ENCODE peak calls at places on chromosomes 16 and 17, in ten cellular contexts. One of them, this sample, is unnamed.

GRCh38 chr17:64155751-64156544 is 26.0 kb upstream of the ERN1 start:
- DNase-seq in amniotic stem cell: no peak
- DNase-seq in activated naive CD4-positive, alpha-beta T cell treated with anti-CD3 and anti-CD28 coated beads, Interleukin-2, amount 10 ng/mL, durations not matched to agents 7 days and 5 days: no peak
- DNase-seq in stimulated activated CD4-positive, alpha-beta T cell treated with anti-CD3 and anti-CD28 coated beads, Interleukin-2, amount 100 ng/mL, for 24 hours: no peak
- DNase-seq in activated gamma-delta T cell treated with anti-CD3 and anti-CD28 coated beads, Interleukin-2, amount 50 U/mL, for 16 hours: no peak
- DNase-seq in GOT3: no peak
- DNase-seq in brain microvascular endothelial cell: no peak
- DNase-seq in iris pigment epithelial cell: peak
- DNase-seq in glutamatergic neuron: no peak
- DNase-seq in stimulated activated CD8-positive, alpha-beta memory T cell treated with anti-CD3 and anti-CD28 coated beads, Interleukin-4, amount 100 ng/mL, for 48 hours: no peak
- DNase-seq in this sample: peak

GRCh38 chr16:25064967-25065366 is 46.6 kb upstream of the LCMT1 start:
- DNase-seq in amniotic stem cell: no peak
- DNase-seq in activated naive CD4-positive, alpha-beta T cell treated with anti-CD3 and anti-CD28 coated beads, Interleukin-2, amount 10 ng/mL, durations not matched to agents 7 days and 5 days: no peak
- DNase-seq in stimulated activated CD4-positive, alpha-beta T cell treated with anti-CD3 and anti-CD28 coated beads, Interleukin-2, amount 100 ng/mL, for 24 hours: no peak
- DNase-seq in activated gamma-delta T cell treated with anti-CD3 and anti-CD28 coated beads, Interleukin-2, amount 50 U/mL, for 16 hours: no peak
- DNase-seq in GOT3: no peak
- DNase-seq in brain microvascular endothelial cell: no peak
- DNase-seq in iris pigment epithelial cell: peak
- DNase-seq in glutamatergic neuron: peak
- DNase-seq in stimulated activated CD8-positive, alpha-beta memory T cell treated with anti-CD3 and anti-CD28 coated beads, Interleukin-4, amount 100 ng/mL, for 48 hours: no peak
- DNase-seq in this sample: no peak

GRCh38 chr16:48517493-48517892 is 92.5 kb downstream of the N4BP1 start:
- DNase-seq in amniotic stem cell: no peak
- DNase-seq in activated naive CD4-positive, alpha-beta T cell treated with anti-CD3 and anti-CD28 coated beads, Interleukin-2, amount 10 ng/mL, durations not matched to agents 7 days and 5 days: no peak
- DNase-seq in stimulated activated CD4-positive, alpha-beta T cell treated with anti-CD3 and anti-CD28 coated beads, Interleukin-2, amount 100 ng/mL, for 24 hours: no peak
- DNase-seq in activated gamma-delta T cell treated with anti-CD3 and anti-CD28 coated beads, Interleukin-2, amount 50 U/mL, for 16 hours: no peak
- DNase-seq in GOT3: no peak
- DNase-seq in brain microvascular endothelial cell: no peak
- DNase-seq in iris pigment epithelial cell: no peak
- DNase-seq in glutamatergic neuron: no peak
- DNase-seq in stimulated activated CD8-positive, alpha-beta memory T cell treated with anti-CD3 and anti-CD28 coated beads, Interleukin-4, amount 100 ng/mL, for 48 hours: no peak
- DNase-seq in this sample: no peak

GRCh38 chr17:35257080-35257701 is 14.3 kb downstream of the SLFN5 start:
- DNase-seq in amniotic stem cell: no peak
- DNase-seq in activated naive CD4-positive, alpha-beta T cell treated with anti-CD3 and anti-CD28 coated beads, Interleukin-2, amount 10 ng/mL, durations not matched to agents 7 days and 5 days: no peak
- DNase-seq in stimulated activated CD4-positive, alpha-beta T cell treated with anti-CD3 and anti-CD28 coated beads, Interleukin-2, amount 100 ng/mL, for 24 hours: no peak
- DNase-seq in activated gamma-delta T cell treated with anti-CD3 and anti-CD28 coated beads, Interleukin-2, amount 50 U/mL, for 16 hours: no peak
- DNase-seq in GOT3: no peak
- DNase-seq in brain microvascular endothelial cell: peak
- DNase-seq in iris pigment epithelial cell: peak
- DNase-seq in glutamatergic neuron: no peak
- DNase-seq in stimulated activated CD8-positive, alpha-beta memory T cell treated with anti-CD3 and anti-CD28 coated beads, Interleukin-4, amount 100 ng/mL, for 48 hours: no peak
- DNase-seq in this sample: no peak

GRCh38 chr16:84820305-84820684 is 510 bp downstream of the CRISPLD2 start:
- DNase-seq in amniotic stem cell: no peak
- DNase-seq in activated naive CD4-positive, alpha-beta T cell treated with anti-CD3 and anti-CD28 coated beads, Interleukin-2, amount 10 ng/mL, durations not matched to agents 7 days and 5 days: no peak
- DNase-seq in stimulated activated CD4-positive, alpha-beta T cell treated with anti-CD3 and anti-CD28 coated beads, Interleukin-2, amount 100 ng/mL, for 24 hours: no peak
- DNase-seq in activated gamma-delta T cell treated with anti-CD3 and anti-CD28 coated beads, Interleukin-2, amount 50 U/mL, for 16 hours: no peak
- DNase-seq in GOT3: no peak
- DNase-seq in brain microvascular endothelial cell: no peak
- DNase-seq in iris pigment epithelial cell: no peak
- DNase-seq in glutamatergic neuron: no peak
- DNase-seq in stimulated activated CD8-positive, alpha-beta memory T cell treated with anti-CD3 and anti-CD28 coated beads, Interleukin-4, amount 100 ng/mL, for 48 hours: no peak
- DNase-seq in this sample: no peak

GRCh38 chr16:66476328-66477027 is 49.4 kb downstream of the BEAN1 start:
- DNase-seq in amniotic stem cell: no peak
- DNase-seq in activated naive CD4-positive, alpha-beta T cell treated with anti-CD3 and anti-CD28 coated beads, Interleukin-2, amount 10 ng/mL, durations not matched to agents 7 days and 5 days: peak
- DNase-seq in stimulated activated CD4-positive, alpha-beta T cell treated with anti-CD3 and anti-CD28 coated beads, Interleukin-2, amount 100 ng/mL, for 24 hours: peak
- DNase-seq in activated gamma-delta T cell treated with anti-CD3 and anti-CD28 coated beads, Interleukin-2, amount 50 U/mL, for 16 hours: no peak
- DNase-seq in GOT3: no peak
- DNase-seq in brain microvascular endothelial cell: no peak
- DNase-seq in iris pigment epithelial cell: no peak
- DNase-seq in glutamatergic neuron: no peak
- DNase-seq in stimulated activated CD8-positive, alpha-beta memory T cell treated with anti-CD3 and anti-CD28 coated beads, Interleukin-4, amount 100 ng/mL, for 48 hours: peak
- DNase-seq in this sample: no peak

GRCh38 chr17:69335018-69335417 is 8.1 kb upstream of the ABCA5 start:
- DNase-seq in amniotic stem cell: no peak
- DNase-seq in activated naive CD4-positive, alpha-beta T cell treated with anti-CD3 and anti-CD28 coated beads, Interleukin-2, amount 10 ng/mL, durations not matched to agents 7 days and 5 days: no peak
- DNase-seq in stimulated activated CD4-positive, alpha-beta T cell treated with anti-CD3 and anti-CD28 coated beads, Interleukin-2, amount 100 ng/mL, for 24 hours: no peak
- DNase-seq in activated gamma-delta T cell treated with anti-CD3 and anti-CD28 coated beads, Interleukin-2, amount 50 U/mL, for 16 hours: no peak
- DNase-seq in GOT3: no peak
- DNase-seq in brain microvascular endothelial cell: no peak
- DNase-seq in iris pigment epithelial cell: peak
- DNase-seq in glutamatergic neuron: no peak
- DNase-seq in stimulated activated CD8-positive, alpha-beta memory T cell treated with anti-CD3 and anti-CD28 coated beads, Interleukin-4, amount 100 ng/mL, for 48 hours: no peak
- DNase-seq in this sample: no peak

GRCh38 chr17:63486317-63487013 is 9.6 kb downstream of the ACE start:
- DNase-seq in amniotic stem cell: no peak
- DNase-seq in activated naive CD4-positive, alpha-beta T cell treated with anti-CD3 and anti-CD28 coated beads, Interleukin-2, amount 10 ng/mL, durations not matched to agents 7 days and 5 days: no peak
- DNase-seq in stimulated activated CD4-positive, alpha-beta T cell treated with anti-CD3 and anti-CD28 coated beads, Interleukin-2, amount 100 ng/mL, for 24 hours: no peak
- DNase-seq in activated gamma-delta T cell treated with anti-CD3 and anti-CD28 coated beads, Interleukin-2, amount 50 U/mL, for 16 hours: no peak
- DNase-seq in GOT3: no peak
- DNase-seq in brain microvascular endothelial cell: no peak
- DNase-seq in iris pigment epithelial cell: no peak
- DNase-seq in glutamatergic neuron: no peak
- DNase-seq in stimulated activated CD8-positive, alpha-beta memory T cell treated with anti-CD3 and anti-CD28 coated beads, Interleukin-4, amount 100 ng/mL, for 48 hours: no peak
- DNase-seq in this sample: no peak

GRCh38 chr16:8739989-8740704 is 57.3 kb downstream of the TMEM186 start:
- DNase-seq in amniotic stem cell: no peak
- DNase-seq in activated naive CD4-positive, alpha-beta T cell treated with anti-CD3 and anti-CD28 coated beads, Interleukin-2, amount 10 ng/mL, durations not matched to agents 7 days and 5 days: no peak
- DNase-seq in stimulated activated CD4-positive, alpha-beta T cell treated with anti-CD3 and anti-CD28 coated beads, Interleukin-2, amount 100 ng/mL, for 24 hours: no peak
- DNase-seq in activated gamma-delta T cell treated with anti-CD3 and anti-CD28 coated beads, Interleukin-2, amount 50 U/mL, for 16 hours: no peak
- DNase-seq in GOT3: no peak
- DNase-seq in brain microvascular endothelial cell: no peak
- DNase-seq in iris pigment epithelial cell: no peak
- DNase-seq in glutamatergic neuron: no peak
- DNase-seq in stimulated activated CD8-positive, alpha-beta memory T cell treated with anti-CD3 and anti-CD28 coated beads, Interleukin-4, amount 100 ng/mL, for 48 hours: no peak
- DNase-seq in this sample: no peak

GRCh38 chr17:46121165-46121764 is 72.0 kb downstream of the KANSL1 start:
- DNase-seq in amniotic stem cell: no peak
- DNase-seq in activated naive CD4-positive, alpha-beta T cell treated with anti-CD3 and anti-CD28 coated beads, Interleukin-2, amount 10 ng/mL, durations not matched to agents 7 days and 5 days: no peak
- DNase-seq in stimulated activated CD4-positive, alpha-beta T cell treated with anti-CD3 and anti-CD28 coated beads, Interleukin-2, amount 100 ng/mL, for 24 hours: no peak
- DNase-seq in activated gamma-delta T cell treated with anti-CD3 and anti-CD28 coated beads, Interleukin-2, amount 50 U/mL, for 16 hours: no peak
- DNase-seq in GOT3: no peak
- DNase-seq in brain microvascular endothelial cell: no peak
- DNase-seq in iris pigment epithelial cell: no peak
- DNase-seq in glutamatergic neuron: no peak
- DNase-seq in stimulated activated CD8-positive, alpha-beta memory T cell treated with anti-CD3 and anti-CD28 coated beads, Interleukin-4, amount 100 ng/mL, for 48 hours: no peak
- DNase-seq in this sample: no peak

GRCh38 chr16:56869513-56870270 is 4.7 kb downstream of the SLC12A3 start:
- DNase-seq in amniotic stem cell: no peak
- DNase-seq in activated naive CD4-positive, alpha-beta T cell treated with anti-CD3 and anti-CD28 coated beads, Interleukin-2, amount 10 ng/mL, durations not matched to agents 7 days and 5 days: peak
- DNase-seq in stimulated activated CD4-positive, alpha-beta T cell treated with anti-CD3 and anti-CD28 coated beads, Interleukin-2, amount 100 ng/mL, for 24 hours: peak
- DNase-seq in activated gamma-delta T cell treated with anti-CD3 and anti-CD28 coated beads, Interleukin-2, amount 50 U/mL, for 16 hours: no peak
- DNase-seq in GOT3: no peak
- DNase-seq in brain microvascular endothelial cell: no peak
- DNase-seq in iris pigment epithelial cell: no peak
- DNase-seq in glutamatergic neuron: no peak
- DNase-seq in stimulated activated CD8-positive, alpha-beta memory T cell treated with anti-CD3 and anti-CD28 coated beads, Interleukin-4, amount 100 ng/mL, for 48 hours: peak
- DNase-seq in this sample: no peak

GRCh38 chr17:59786536-59787319 is 79.3 kb downstream of the VMP1 start:
- DNase-seq in amniotic stem cell: peak
- DNase-seq in activated naive CD4-positive, alpha-beta T cell treated with anti-CD3 and anti-CD28 coated beads, Interleukin-2, amount 10 ng/mL, durations not matched to agents 7 days and 5 days: peak
- DNase-seq in stimulated activated CD4-positive, alpha-beta T cell treated with anti-CD3 and anti-CD28 coated beads, Interleukin-2, amount 100 ng/mL, for 24 hours: peak
- DNase-seq in activated gamma-delta T cell treated with anti-CD3 and anti-CD28 coated beads, Interleukin-2, amount 50 U/mL, for 16 hours: peak
- DNase-seq in GOT3: peak
- DNase-seq in brain microvascular endothelial cell: peak
- DNase-seq in iris pigment epithelial cell: peak
- DNase-seq in glutamatergic neuron: no peak
- DNase-seq in stimulated activated CD8-positive, alpha-beta memory T cell treated with anti-CD3 and anti-CD28 coated beads, Interleukin-4, amount 100 ng/mL, for 48 hours: peak
- DNase-seq in this sample: peak

GRCh38 chr17:49547566-49547965 is 28.1 kb upstream of the NXPH3 start:
- DNase-seq in amniotic stem cell: no peak
- DNase-seq in activated naive CD4-positive, alpha-beta T cell treated with anti-CD3 and anti-CD28 coated beads, Interleukin-2, amount 10 ng/mL, durations not matched to agents 7 days and 5 days: no peak
- DNase-seq in stimulated activated CD4-positive, alpha-beta T cell treated with anti-CD3 and anti-CD28 coated beads, Interleukin-2, amount 100 ng/mL, for 24 hours: no peak
- DNase-seq in activated gamma-delta T cell treated with anti-CD3 and anti-CD28 coated beads, Interleukin-2, amount 50 U/mL, for 16 hours: no peak
- DNase-seq in GOT3: no peak
- DNase-seq in brain microvascular endothelial cell: no peak
- DNase-seq in iris pigment epithelial cell: no peak
- DNase-seq in glutamatergic neuron: no peak
- DNase-seq in stimulated activated CD8-positive, alpha-beta memory T cell treated with anti-CD3 and anti-CD28 coated beads, Interleukin-4, amount 100 ng/mL, for 48 hours: no peak
- DNase-seq in this sample: peak

GRCh38 chr16:50202926-50203624 is 50.0 kb downstream of the TENT4B start:
- DNase-seq in amniotic stem cell: peak
- DNase-seq in activated naive CD4-positive, alpha-beta T cell treated with anti-CD3 and anti-CD28 coated beads, Interleukin-2, amount 10 ng/mL, durations not matched to agents 7 days and 5 days: no peak
- DNase-seq in stimulated activated CD4-positive, alpha-beta T cell treated with anti-CD3 and anti-CD28 coated beads, Interleukin-2, amount 100 ng/mL, for 24 hours: no peak
- DNase-seq in activated gamma-delta T cell treated with anti-CD3 and anti-CD28 coated beads, Interleukin-2, amount 50 U/mL, for 16 hours: no peak
- DNase-seq in GOT3: no peak
- DNase-seq in brain microvascular endothelial cell: peak
- DNase-seq in iris pigment epithelial cell: peak
- DNase-seq in glutamatergic neuron: no peak
- DNase-seq in stimulated activated CD8-positive, alpha-beta memory T cell treated with anti-CD3 and anti-CD28 coated beads, Interleukin-4, amount 100 ng/mL, for 48 hours: no peak
- DNase-seq in this sample: no peak

GRCh38 chr17:63772801-63773271 is 561 bp downstream of the CCDC47 start:
- DNase-seq in amniotic stem cell: no peak
- DNase-seq in activated naive CD4-positive, alpha-beta T cell treated with anti-CD3 and anti-CD28 coated beads, Interleukin-2, amount 10 ng/mL, durations not matched to agents 7 days and 5 days: no peak
- DNase-seq in stimulated activated CD4-positive, alpha-beta T cell treated with anti-CD3 and anti-CD28 coated beads, Interleukin-2, amount 100 ng/mL, for 24 hours: no peak
- DNase-seq in activated gamma-delta T cell treated with anti-CD3 and anti-CD28 coated beads, Interleukin-2, amount 50 U/mL, for 16 hours: no peak
- DNase-seq in GOT3: no peak
- DNase-seq in brain microvascular endothelial cell: no peak
- DNase-seq in iris pigment epithelial cell: peak
- DNase-seq in glutamatergic neuron: no peak
- DNase-seq in stimulated activated CD8-positive, alpha-beta memory T cell treated with anti-CD3 and anti-CD28 coated beads, Interleukin-4, amount 100 ng/mL, for 48 hours: no peak
- DNase-seq in this sample: no peak

GRCh38 chr17:58520843-58521430 is 6.5 kb upstream of the MTMR4 start:
- DNase-seq in amniotic stem cell: no peak
- DNase-seq in activated naive CD4-positive, alpha-beta T cell treated with anti-CD3 and anti-CD28 coated beads, Interleukin-2, amount 10 ng/mL, durations not matched to agents 7 days and 5 days: peak
- DNase-seq in stimulated activated CD4-positive, alpha-beta T cell treated with anti-CD3 and anti-CD28 coated beads, Interleukin-2, amount 100 ng/mL, for 24 hours: no peak
- DNase-seq in activated gamma-delta T cell treated with anti-CD3 and anti-CD28 coated beads, Interleukin-2, amount 50 U/mL, for 16 hours: no peak
- DNase-seq in GOT3: no peak
- DNase-seq in brain microvascular endothelial cell: no peak
- DNase-seq in iris pigment epithelial cell: no peak
- DNase-seq in glutamatergic neuron: peak
- DNase-seq in stimulated activated CD8-positive, alpha-beta memory T cell treated with anti-CD3 and anti-CD28 coated beads, Interleukin-4, amount 100 ng/mL, for 48 hours: no peak
- DNase-seq in this sample: no peak